ENCODE peak calls at places on chromosomes 5 and 9, in five cellular contexts. L, U, K, P and S are unnamed samples.

GRCh38 chr5:36728697-36729543 is 122.5 kb downstream of the SLC1A3 start:
- DNase-seq in L (peak), U (peak), K (peak), P (peak), S (no peak)

GRCh38 chr9:37034938-37035471 is 937 bp upstream of the PAX5 start:
- DNase-seq in L (no peak), U (no peak), K (no peak), P (no peak), S (no peak)

GRCh38 chr9:88478236-88478635 is 56.7 kb upstream of the NXNL2 start:
- DNase-seq in L (no peak), U (peak), K (peak), P (no peak), S (no peak)

GRCh38 chr9:136631038-136632000 is 31.4 kb upstream of the EGFL7 start:
- DNase-seq in L (peak), U (peak), K (peak), P (peak), S (peak)

GRCh38 chr5:167050568-167051214 is 1240.8 kb upstream of the WWC1 start:
- DNase-seq in L (no peak), U (no peak), K (peak), P (no peak), S (no peak)

GRCh38 chr5:81838307-81838906 is 87.5 kb upstream of the SSBP2 start:
- DNase-seq in L (no peak), U (peak), K (peak), P (peak), S (peak)

GRCh38 chr9:87725900-87726709 is at the start of gene CTSL:
- DNase-seq in L (peak), U (peak), K (peak), P (no peak), S (peak)

GRCh38 chr9:83304686-83305085 is 233.5 kb downstream of the FRMD3 start:
- DNase-seq in L (no peak), U (peak), K (peak), P (no peak), S (peak)

GRCh38 chr9:98215266-98215665 is 22.8 kb upstream of the CORO2A start:
- DNase-seq in L (no peak), U (peak), K (peak), P (no peak), S (no peak)

GRCh38 chr9:14531424-14532269 is 161.6 kb downstream of the ZDHHC21 start:
- DNase-seq in L (no peak), U (no peak), K (no peak), P (no peak), S (no peak)

GRCh38 chr5:56594821-56595220 is 220.5 kb upstream of the MAP3K1 start:
- DNase-seq in L (no peak), U (no peak), K (no peak), P (no peak), S (no peak)

GRCh38 chr9:124870723-124871122 is 8.8 kb downstream of the ARPC5L start:
- DNase-seq in L (no peak), U (no peak), K (no peak), P (no peak), S (no peak)

GRCh38 chr9:38084556-38084880 is 15.5 kb upstream of the SHB start:
- DNase-seq in L (no peak), U (no peak), K (no peak), P (no peak), S (no peak)

GRCh38 chr9:122392284-122392683 is 21.5 kb downstream of the PTGS1 start:
- DNase-seq in L (no peak), U (no peak), K (no peak), P (no peak), S (peak)

GRCh38 chr5:62538017-62538942 is 40.3 kb upstream of the LRRC70 start:
- DNase-seq in L (peak), U (peak), K (peak), P (no peak), S (no peak)

GRCh38 chr9:13707635-13708410 is 428.3 kb upstream of the MPDZ start:
- DNase-seq in L (no peak), U (peak), K (peak), P (no peak), S (no peak)

GRCh38 chr5:132057498-132058255 is 2.8 kb upstream of the IL3 start:
- DNase-seq in L (no peak), U (no peak), K (no peak), P (peak), S (peak)

GRCh38 chr5:38540348-38540747 is 16.1 kb downstream of the LIFR start:
- DNase-seq in L (no peak), U (no peak), K (no peak), P (no peak), S (no peak)

GRCh38 chr5:160390787-160391696 is 8.8 kb downstream of the FAM200C start:
- DNase-seq in L (peak), U (peak), K (peak), P (no peak), S (no peak)

GRCh38 chr5:139765409-139766217 is 30.0 kb upstream of the PSD2 start:
- DNase-seq in L (peak), U (peak), K (peak), P (peak), S (peak)

GRCh38 chr5:122195784-122196394 is 66.5 kb downstream of the ZNF474 start:
- DNase-seq in L (peak), U (peak), K (peak), P (no peak), S (peak)

GRCh38 chr9:16106211-16106610 is 553.4 kb downstream of the CCDC171 start:
- DNase-seq in L (no peak), U (no peak), K (peak), P (no peak), S (no peak)

GRCh38 chr9:20740929-20741582 is 57.0 kb downstream of the FOCAD start:
- DNase-seq in L (no peak), U (no peak), K (no peak), P (no peak), S (no peak)

GRCh38 chr9:2764371-2764770 is 47.1 kb downstream of the KCNV2 start:
- DNase-seq in L (no peak), U (peak), K (no peak), P (peak), S (no peak)

GRCh38 chr9:28720746-28721145 is 1147.5 kb upstream of the C9orf72 start:
- DNase-seq in L (no peak), U (no peak), K (no peak), P (no peak), S (no peak)

GRCh38 chr9:17824191-17824926 is 245.5 kb downstream of the SH3GL2 start:
- DNase-seq in L (peak), U (peak), K (no peak), P (no peak), S (no peak)

GRCh38 chr9:17829812-17830385 is 251.0 kb downstream of the SH3GL2 start:
- DNase-seq in L (no peak), U (no peak), K (no peak), P (no peak), S (no peak)

DNA sequence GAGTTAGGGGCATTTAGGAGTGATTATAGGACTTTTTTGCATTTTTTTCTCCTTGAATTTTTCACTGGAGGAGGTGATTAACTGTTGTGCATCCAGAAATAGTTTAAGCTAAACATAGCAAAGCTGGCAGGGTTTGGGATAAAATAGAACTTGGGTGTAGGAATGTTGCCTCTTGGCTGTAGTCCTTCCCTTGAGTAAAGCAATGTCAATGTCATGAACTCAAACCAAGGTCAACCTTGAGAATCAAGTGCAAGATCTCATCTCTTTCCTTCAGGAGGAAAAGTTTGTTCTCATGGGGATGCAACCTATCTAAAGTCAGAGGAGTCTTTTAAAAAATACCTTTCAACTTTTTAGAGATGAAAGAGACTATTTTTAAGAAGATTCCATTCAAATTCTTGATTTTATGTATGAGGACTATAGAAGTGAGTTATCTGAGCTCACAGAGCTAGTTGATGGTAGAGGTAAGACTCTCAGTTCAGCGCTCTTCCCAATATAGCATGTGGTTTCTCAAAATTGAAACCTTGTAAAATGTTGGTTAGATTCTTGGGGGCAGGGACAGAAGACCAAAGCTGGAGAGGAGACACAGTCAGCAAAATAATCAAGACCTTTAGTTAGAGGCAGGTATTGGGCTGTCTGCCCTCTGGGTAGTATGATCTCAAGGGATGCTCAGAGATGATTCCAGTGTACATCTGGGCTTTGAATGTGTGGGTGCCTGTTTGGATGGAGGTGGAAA is 246.2 kb downstream of the SH3GL2 start:
- DNase-seq in L (no peak), U (no peak), K (no peak), P (no peak), S (no peak)
- H3K27ac ChIP-seq in L (no peak), U (no peak), K (no peak), P (no peak), S (no peak)

GRCh38 chr5:95375591-95375990 is 15.6 kb upstream of the FAM81B start:
- DNase-seq in L (no peak), U (peak), K (no peak), P (no peak), S (no peak)
- H3K9ac ChIP-seq in L (no peak), U (no peak), K (no peak), P (no peak), S (no peak)

DNA sequence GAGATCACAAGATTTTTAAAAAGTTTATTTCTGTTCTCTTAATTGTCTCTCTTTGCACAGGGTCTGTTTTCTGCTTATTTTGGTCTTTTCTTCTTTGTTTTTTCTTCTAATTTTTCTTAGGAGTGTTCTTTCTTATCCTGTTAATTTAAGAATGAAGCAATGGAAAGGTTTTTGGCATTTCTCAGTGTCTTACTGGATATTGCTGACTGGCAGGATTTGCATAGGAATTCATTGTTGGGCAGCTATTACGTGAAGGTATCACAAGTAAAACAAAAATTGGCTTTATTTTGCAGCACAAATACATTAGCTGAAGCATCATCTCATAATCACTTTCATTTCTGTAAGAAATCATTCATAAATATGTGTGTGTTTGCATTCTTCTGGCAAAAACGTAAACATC is 566.9 kb upstream of the CDH6 start:
- DNase-seq in L (no peak), U (no peak), K (no peak), P (no peak), S (no peak)
- TF ChIP-seq CTCF in L (no peak), U (no peak), K (no peak), P (no peak), S (no peak)

GRCh38 chr9:134027561-134027960 is 2.3 kb downstream of the BRD3OS start:
- DNase-seq in L (no peak), U (no peak), K (no peak), P (no peak), S (no peak)
- H3K27ac ChIP-seq in L (no peak), U (no peak), K (no peak), P (no peak), S (no peak)